ENCODE peak calls at places on chromosomes 16 and 17, in six cellular contexts. E is activated B cell treated with CpG ODN at 0.5 μM for 24 hours, P is NCI-H1436, N is uterus, L is nephron progenitor cell, C is PC-3. A is an unnamed sample.

GRCh38 chr16:29237971-29238370 is 168.5 kb downstream of the NPIPB11 start:
- DNase-seq in L (no peak), E (no peak), P (no peak), N (no peak), C (no peak), A (no peak)

GRCh38 chr17:79026345-79027273 is 2.6 kb downstream of the C1QTNF1 start:
- DNase-seq in P (no peak), E (no peak), N (peak), L (no peak), C (peak), A (no peak)

GRCh38 chr16:87326151-87326571 is 9.0 kb upstream of the C16orf95 start:
- DNase-seq in L (no peak), C (no peak), N (no peak), P (no peak), E (no peak), A (no peak)

GRCh38 chr17:79219208-79219935 is 144.7 kb downstream of the ENGASE start:
- DNase-seq in E (no peak), L (peak), P (no peak), C (no peak), N (no peak), A (no peak)

GRCh38 chr17:40190197-40191021 is 13.1 kb downstream of the RAPGEFL1 start:
- DNase-seq in E (peak), L (peak), N (no peak), P (peak), C (peak), A (peak)

GRCh38 chr16:87070657-87071056 is 246.5 kb downstream of the C16orf95 start:
- DNase-seq in L (no peak), N (no peak), E (no peak), C (no peak), P (no peak), A (no peak)

GRCh38 chr16:11203111-11203623 is 52.8 kb downstream of the SOCS1 start:
- DNase-seq in E (no peak), L (no peak), C (no peak), P (no peak), N (no peak), A (no peak)

GRCh38 chr17:2449486-2449885 is 48.6 kb upstream of the MNT start:
- DNase-seq in N (no peak), E (no peak), C (no peak), L (no peak), P (no peak), A (no peak)

GRCh38 chr17:82424001-82424862 is 5.8 kb upstream of the OGFOD3 start:
- DNase-seq in C (peak), E (no peak), P (peak), L (peak), N (peak), A (no peak)

GRCh38 chr16:27748868-27749546 is 199.1 kb downstream of the KATNIP start:
- DNase-seq in E (no peak), C (peak), L (no peak), N (peak), P (peak), A (peak)

GRCh38 chr17:27654654-27655524 is 23.9 kb downstream of the LGALS9 start:
- DNase-seq in C (peak), L (peak), N (peak), P (peak), E (peak), A (peak)